ENCODE peak calls at places on chromosomes 3 and 15, in seven cellular contexts. V is HCT116, F is hepatocyte, M is PC-3, N is GM23338, A is GM23248, K is OCI-LY7. D is an unnamed sample. For H4K20me1, the result is how much of the 10 kb centered on the place peaks cover.

GRCh38 chr15:69996321-69996720 is 101.4 kb downstream of the TLE3 start:
- DNase-seq in V (no peak), F (no peak), M (no peak), N (no peak), A (no peak), K (no peak), D (no peak)

GRCh38 chr3:7733933-7734332 is 767.7 kb upstream of the LMCD1 start:
- DNase-seq in V (no peak), F (no peak), M (no peak), N (no peak), A (no peak), K (no peak), D (no peak)

GRCh38 chr15:59999558-60000112 is 4.5 kb upstream of the FOXB1 start:
- DNase-seq in V (no peak), F (no peak), M (no peak), N (no peak), A (no peak), K (no peak), D (peak)

GRCh38 chr15:68542771-68543544 is 35.8 kb upstream of the CORO2B start:
- DNase-seq in V (no peak), F (peak), M (peak), N (no peak), A (peak), K (no peak), D (no peak)

GRCh38 chr15:31930967-31931366 is 99.3 kb upstream of the CHRNA7 start:
- DNase-seq in V (no peak), F (no peak), M (no peak), N (no peak), A (no peak), K (no peak), D (no peak)

GRCh38 chr3:17357035-17357710 is 385.3 kb downstream of the TBC1D5 start:
- DNase-seq in V (no peak), F (no peak), M (no peak), N (peak), A (no peak), K (no peak), D (peak)

GRCh38 chr3:134527037-134527436 is 41.2 kb downstream of the CEP63 start:
- DNase-seq in V (no peak), F (no peak), M (no peak), N (peak), A (peak), K (no peak), D (peak)

GRCh38 chr3:127888564-127889107 is 26.4 kb upstream of the KBTBD12 start:
- DNase-seq in V (no peak), F (no peak), M (no peak), N (no peak), A (peak), K (no peak), D (no peak)

GRCh38 chr3:59609967-59610366 is 560.1 kb upstream of the CFAP20DC start:
- DNase-seq in V (no peak), F (no peak), M (no peak), N (no peak), A (peak), K (no peak), D (peak)

GRCh38 chr15:25242957-25243799 is 195.6 kb downstream of the UBE3A start:
- DNase-seq in V (no peak), F (no peak), M (no peak), N (no peak), A (no peak), K (no peak), D (no peak)

GRCh38 chr15:48654799-48655198 is 9.3 kb upstream of the FBN1 start:
- DNase-seq in V (no peak), F (no peak), M (no peak), N (no peak), A (peak), K (no peak), D (no peak)

GRCh38 chr3:27451845-27452244 is 32.3 kb downstream of the SLC4A7 start:
- DNase-seq in V (no peak), F (no peak), M (no peak), N (no peak), A (no peak), K (no peak), D (no peak)

GRCh38 chr3:43792904-43793303 is 102.2 kb downstream of the ABHD5 start:
- DNase-seq in V (no peak), F (no peak), M (peak), N (no peak), A (peak), K (no peak), D (no peak)

GRCh38 chr15:40846846-40847224 is 3.0 kb downstream of the SPINT1 start:
- DNase-seq in V (no peak), F (peak), M (peak), N (no peak), A (peak), K (no peak), D (no peak)

GRCh38 chr3:60079076-60079475 is 1029.3 kb upstream of the CFAP20DC start:
- DNase-seq in V (no peak), F (no peak), M (no peak), N (peak), A (no peak), K (peak), D (peak)

GRCh38 chr3:19970289-19970688 is 23.4 kb downstream of the RAB5A start:
- DNase-seq in V (no peak), F (no peak), M (no peak), N (no peak), A (no peak), K (no peak), D (no peak)

GRCh38 chr3:19972056-19972455 is 25.2 kb downstream of the RAB5A start:
- DNase-seq in V (no peak), F (no peak), M (peak), N (no peak), A (peak), K (no peak), D (no peak)

GRCh38 chr3:19961960-19962359 is 15.1 kb downstream of the RAB5A start:
- DNase-seq in V (no peak), F (peak), M (no peak), N (no peak), A (no peak), K (no peak), D (no peak)

GRCh38 chr3:19967208-19967607 is 20.3 kb downstream of the RAB5A start:
- DNase-seq in V (no peak), F (no peak), M (no peak), N (no peak), A (no peak), K (no peak), D (no peak)

GRCh38 chr3:19967812-19968211 is 20.9 kb downstream of the RAB5A start:
- DNase-seq in V (no peak), F (no peak), M (no peak), N (no peak), A (no peak), K (no peak), D (no peak)
- H4K20me1 ChIP-seq in V (under half), F (half or more), M (half or more), N (half or more), A (under half), K (under half), D (half or more)

DNA sequence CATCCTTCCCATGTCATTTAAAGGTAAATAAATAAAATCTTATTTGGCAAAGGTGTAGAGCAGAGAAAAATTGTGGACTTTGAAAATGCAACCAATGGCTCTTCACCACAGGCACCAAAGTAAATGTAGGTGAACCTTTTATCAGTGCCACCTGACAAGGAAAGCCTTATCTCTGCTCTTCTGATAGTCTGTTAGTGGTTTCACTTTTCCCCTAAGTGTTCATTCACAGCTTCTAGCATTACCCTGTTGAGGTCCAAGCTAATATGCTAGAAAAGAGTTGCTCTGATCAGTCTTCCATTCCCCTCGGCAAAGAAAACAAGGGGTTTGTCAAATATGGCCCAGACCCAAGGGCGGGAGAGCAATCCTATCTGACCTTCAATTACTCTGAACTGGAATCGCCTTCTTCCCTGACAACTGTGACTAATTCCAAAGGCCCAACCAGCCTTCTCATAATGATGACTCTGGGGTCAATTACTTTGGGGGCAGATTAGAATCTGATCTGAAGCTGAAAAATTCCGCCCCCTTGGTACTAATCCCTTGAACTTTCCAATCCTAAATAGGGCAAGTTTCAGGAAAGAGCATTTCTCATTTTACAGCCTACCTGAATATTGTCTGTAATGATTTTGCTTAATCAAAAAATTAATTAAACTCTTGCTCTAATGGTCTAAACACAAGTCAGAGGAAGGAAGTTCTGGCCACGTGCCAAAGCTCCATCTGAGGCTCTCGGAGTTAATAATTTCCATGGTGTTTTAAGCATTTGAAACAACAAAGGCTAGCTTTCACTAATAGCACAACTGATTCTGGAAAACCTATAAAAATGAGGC is 52.4 kb downstream of the SETMAR start:
- DNase-seq in V (no peak), F (peak), M (no peak), N (no peak), A (no peak), K (no peak), D (peak)
- TF ChIP-seq EZH2phosphoT487 in V (no peak), F (no peak), M (no peak), N (no peak), A (no peak), K (no peak), D (no peak)

GRCh38 chr3:81816473-81817260 is 55.2 kb upstream of the GBE1 start:
- DNase-seq in V (no peak), F (peak), M (no peak), N (no peak), A (peak), K (no peak), D (peak)
- H2AFZ ChIP-seq in V (no peak), F (no peak), M (no peak), N (peak), A (peak), K (no peak), D (no peak)

GRCh38 chr15:44713006-44713966 is 2.0 kb downstream of the B2M start:
- DNase-seq in V (no peak), F (no peak), M (peak), N (peak), A (peak), K (peak), D (no peak)
- H4K20me1 ChIP-seq in V (under half), F (under half), M (under half), N (under half), A (under half), K (under half), D (under half)

GRCh38 chr15:98683821-98684220 is 35.5 kb downstream of the IGF1R start:
- DNase-seq in V (no peak), F (no peak), M (no peak), N (no peak), A (no peak), K (no peak), D (peak)
- TF ChIP-seq EZH2phosphoT487 in V (no peak), F (no peak), M (no peak), N (no peak), A (no peak), K (no peak), D (no peak)

DNA sequence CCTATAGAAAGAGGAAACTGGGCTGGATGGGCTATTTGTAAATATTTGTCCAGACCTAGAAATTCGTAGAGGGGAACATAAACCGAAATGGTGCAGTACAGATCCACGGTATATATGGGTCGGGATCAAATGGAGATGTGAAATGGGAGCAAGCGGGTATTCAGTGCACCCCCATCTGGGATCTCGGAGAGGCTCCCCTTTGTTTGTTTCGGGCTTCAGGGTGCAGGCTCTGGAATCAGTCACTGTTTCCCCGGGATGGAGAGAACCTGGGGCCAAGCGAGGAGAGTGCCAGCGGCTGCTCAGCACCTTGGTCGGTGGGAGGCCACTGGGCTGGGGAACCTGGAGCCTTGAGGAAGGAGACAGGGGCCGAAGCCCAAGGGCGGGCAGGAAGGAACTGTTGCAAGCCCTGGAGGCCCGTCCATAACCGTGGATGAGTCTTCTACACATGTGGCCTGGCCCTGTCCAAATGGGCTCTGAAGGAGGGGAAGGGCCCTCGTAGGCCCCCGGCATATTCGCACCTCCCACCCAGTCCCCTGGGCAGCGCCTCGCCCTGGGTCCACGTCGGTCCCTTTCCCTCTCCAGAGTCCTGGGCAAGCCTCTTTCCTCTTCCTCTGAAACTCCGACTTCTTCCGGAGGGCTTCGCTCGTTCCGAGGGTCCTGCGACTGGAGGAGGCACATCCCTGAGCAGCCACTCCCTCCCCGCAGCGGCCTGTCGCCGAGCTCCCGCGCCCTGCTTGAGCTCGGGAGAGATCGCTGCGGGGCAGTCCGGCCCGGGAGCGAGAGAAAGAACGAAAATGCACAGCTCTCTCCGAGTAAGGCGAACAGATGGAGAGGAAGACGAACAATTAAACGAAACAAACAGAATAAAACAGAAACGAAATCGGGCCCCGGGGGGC is 3.0 kb downstream of the ISL2 start:
- DNase-seq in V (no peak), F (no peak), M (no peak), N (peak), A (peak), K (peak), D (peak)
- H2AFZ ChIP-seq in V (no peak), F (no peak), M (no peak), N (peak), A (peak), K (no peak), D (peak)

DNA sequence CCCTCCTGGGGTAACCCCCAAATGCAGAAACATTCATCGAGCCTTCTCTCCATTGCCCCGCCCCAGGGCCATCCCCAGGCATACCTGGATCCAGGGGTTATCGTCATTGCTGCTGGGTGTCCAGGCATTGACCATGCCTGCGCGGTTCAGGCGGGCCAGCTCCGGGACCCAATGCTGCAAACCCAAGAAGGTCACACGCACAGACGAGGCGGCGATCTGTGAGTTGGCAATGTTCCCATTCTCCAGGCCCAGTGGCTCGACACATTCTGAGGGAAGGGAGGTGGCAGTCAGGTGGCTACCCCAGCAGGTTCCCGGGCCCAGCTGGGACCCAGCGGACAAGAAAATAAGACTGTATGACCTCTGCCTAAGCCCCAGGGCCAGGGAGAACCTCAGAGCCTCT is 6.1 kb downstream of the MFGE8 start:
- DNase-seq in V (no peak), F (no peak), M (no peak), N (no peak), A (no peak), K (no peak), D (no peak)
- H4K20me1 ChIP-seq in V (under half), F (under half), M (under half), N (half or more), A (under half), K (under half), D (under half)

GRCh38 chr15:26443321-26443720 is 329.5 kb downstream of the GABRB3 start:
- DNase-seq in V (no peak), F (no peak), M (no peak), N (no peak), A (no peak), K (no peak), D (no peak)
- TF ChIP-seq EZH2phosphoT487 in V (no peak), F (no peak), M (no peak), N (no peak), A (no peak), K (no peak), D (no peak)

GRCh38 chr3:138437281-138437680 is 2.9 kb downstream of the ESYT3 start:
- DNase-seq in V (no peak), F (no peak), M (no peak), N (no peak), A (no peak), K (no peak), D (no peak)

GRCh38 chr3:138439646-138440045 is 5.2 kb downstream of the ESYT3 start:
- DNase-seq in V (no peak), F (no peak), M (no peak), N (no peak), A (peak), K (no peak), D (no peak)

GRCh38 chr3:138440137-138440536 is 5.7 kb downstream of the ESYT3 start:
- DNase-seq in V (no peak), F (no peak), M (no peak), N (peak), A (no peak), K (no peak), D (no peak)

GRCh38 chr3:138440596-138440995 is 6.2 kb downstream of the ESYT3 start:
- DNase-seq in V (no peak), F (no peak), M (peak), N (no peak), A (peak), K (no peak), D (no peak)

DNA sequence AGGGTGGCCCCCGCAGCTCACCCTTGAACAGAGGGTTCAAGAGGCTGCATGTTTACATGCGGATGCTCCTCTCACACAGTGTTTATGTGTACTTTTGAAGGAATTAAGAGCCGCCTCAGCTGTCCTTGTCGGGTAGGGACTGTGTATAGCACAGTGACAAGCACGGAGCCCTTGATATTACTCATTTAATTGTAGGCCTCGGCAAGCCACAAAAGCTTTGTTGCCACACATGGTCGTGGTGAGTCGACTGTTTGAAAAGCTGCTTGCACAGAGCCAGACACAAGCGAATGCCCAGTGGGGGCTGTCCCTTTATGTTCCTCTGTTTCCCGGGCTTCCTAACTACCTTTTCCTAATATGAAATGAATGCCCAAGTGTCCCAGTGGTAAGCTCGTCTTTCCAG is 4.5 kb downstream of the ESYT3 start:
- DNase-seq in V (no peak), F (no peak), M (peak), N (no peak), A (peak), K (no peak), D (no peak)
- H2AFZ ChIP-seq in V (no peak), F (no peak), M (no peak), N (no peak), A (peak), K (no peak), D (no peak)

DNA sequence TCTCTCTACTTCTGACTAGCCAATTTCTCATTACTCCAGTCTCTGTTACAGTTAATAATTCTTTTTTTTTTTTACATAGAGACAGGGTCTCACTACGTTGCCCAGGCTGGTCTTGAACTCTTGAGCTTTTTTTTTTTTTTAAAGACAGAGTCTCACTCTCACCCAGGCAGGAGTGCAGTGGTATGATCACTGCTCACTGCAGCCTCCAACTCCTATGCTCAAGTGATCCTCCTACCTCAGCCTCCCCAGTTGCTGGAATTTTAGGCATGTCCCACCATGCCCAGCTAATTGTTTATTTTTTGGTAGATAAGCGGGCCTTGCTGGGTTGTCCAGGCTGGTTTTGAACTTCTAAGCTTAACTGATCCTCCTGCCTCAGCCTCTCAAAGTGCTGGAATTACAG is 13.6 kb downstream of the IP6K1 start:
- DNase-seq in V (no peak), F (no peak), M (no peak), N (no peak), A (no peak), K (no peak), D (no peak)
- H4K20me1 ChIP-seq in V (under half), F (under half), M (under half), N (under half), A (under half), K (under half), D (under half)